ENCODE peak calls at places on chromosomes 16 and 17, in eight cellular contexts. A is suprapubic skin, X is uterus, S is WERI-Rb-1, E is HCT116, M is GM23248, Z is thoracic aorta, N is left ventricle myocardium inferior. G is an unnamed sample.

GRCh38 chr17:66906321-66907278 is 57.9 kb upstream of the CACNG4 start:
- DNase-seq in E (peak), N (peak), X (peak), A (peak), S (peak), M (peak), Z (no peak), G (peak)

GRCh38 chr17:77126519-77126918 is 14.2 kb upstream of the SEC14L1 start:
- DNase-seq in Z (no peak), A (no peak), X (no peak), M (no peak), N (no peak), S (no peak), E (no peak), G (no peak)

GRCh38 chr16:85894266-85894665 is 4.7 kb upstream of the IRF8 start:
- DNase-seq in E (peak), S (no peak), N (no peak), M (no peak), A (no peak), X (no peak), Z (no peak), G (no peak)

GRCh38 chr16:73176577-73177013 is 128.7 kb upstream of the ZFHX3 start:
- DNase-seq in S (no peak), N (no peak), E (peak), Z (no peak), A (no peak), M (peak), X (no peak), G (no peak)

GRCh38 chr17:28807925-28808641 is 34.5 kb downstream of the FAM222B start:
- DNase-seq in E (peak), X (no peak), A (no peak), N (no peak), S (no peak), M (peak), Z (no peak), G (peak)

GRCh38 chr17:19384723-19385391 is 2.1 kb downstream of the MFAP4 start:
- DNase-seq in S (no peak), M (peak), Z (no peak), X (peak), N (peak), E (no peak), A (peak), G (no peak)

GRCh38 chr16:4495766-4496165 is 19.6 kb downstream of the HMOX2 start:
- DNase-seq in A (no peak), Z (no peak), E (no peak), S (no peak), N (no peak), M (no peak), X (no peak), G (no peak)

GRCh38 chr17:49108318-49108717 is 24.3 kb upstream of the B4GALNT2 start:
- DNase-seq in Z (no peak), X (no peak), M (peak), N (no peak), S (no peak), A (no peak), E (no peak), G (peak)

GRCh38 chr17:55086635-55087058 is 118.1 kb downstream of the STXBP4 start:
- DNase-seq in A (no peak), Z (no peak), X (no peak), E (peak), S (no peak), M (peak), N (no peak), G (no peak)

GRCh38 chr16:74774223-74775139 is at the start of gene FA2H:
- DNase-seq in E (peak), N (peak), X (peak), S (peak), M (peak), A (peak), Z (no peak), G (peak)

GRCh38 chr17:83196973-83197880 is 117.8 kb downstream of the METRNL start:
- DNase-seq in A (peak), N (peak), M (peak), E (no peak), S (no peak), X (no peak), Z (peak), G (peak)

GRCh38 chr17:44203731-44204452 is 4.2 kb upstream of the ATXN7L3 start:
- DNase-seq in N (no peak), A (no peak), E (no peak), M (peak), S (peak), X (no peak), Z (no peak), G (peak)

GRCh38 chr16:74064120-74064735 is 232.4 kb upstream of the PSMD7 start:
- DNase-seq in M (peak), E (no peak), N (no peak), S (no peak), X (no peak), Z (no peak), A (no peak), G (no peak)

GRCh38 chr17:73901661-73902415 is 257.6 kb upstream of the SDK2 start:
- DNase-seq in S (no peak), N (peak), M (peak), Z (no peak), X (no peak), A (no peak), E (no peak), G (no peak)

GRCh38 chr16:65936096-65936495 is 430.4 kb upstream of the CDH5 start:
- DNase-seq in X (no peak), M (peak), Z (no peak), S (no peak), E (no peak), A (no peak), N (no peak), G (no peak)

GRCh38 chr16:66695474-66695934 is 1.0 kb downstream of the CMTM4 start:
- DNase-seq in N (no peak), X (no peak), A (no peak), S (no peak), E (no peak), Z (no peak), M (no peak), G (no peak)

GRCh38 chr17:266219-266618 is 84.8 kb upstream of the DOC2B start:
- DNase-seq in X (no peak), E (no peak), M (no peak), N (no peak), Z (no peak), S (peak), A (peak), G (peak)

GRCh38 chr17:82353484-82353883 is 5.6 kb upstream of the TEX19 start:
- DNase-seq in A (no peak), N (no peak), S (no peak), E (no peak), X (no peak), Z (no peak), M (no peak), G (no peak)

GRCh38 chr16:66651474-66651765 is 45.1 kb downstream of the CMTM4 start:
- DNase-seq in M (no peak), N (no peak), S (no peak), Z (no peak), A (peak), X (no peak), E (no peak), G (no peak)

GRCh38 chr16:78791011-78791410 is 691.6 kb downstream of the WWOX start:
- DNase-seq in M (no peak), X (no peak), E (no peak), Z (no peak), N (no peak), S (no peak), A (no peak), G (no peak)

GRCh38 chr16:88352261-88353200 is 30.2 kb upstream of the ZNF469 start:
- DNase-seq in E (no peak), M (peak), A (no peak), X (no peak), S (no peak), N (peak), Z (no peak), G (no peak)

DNA sequence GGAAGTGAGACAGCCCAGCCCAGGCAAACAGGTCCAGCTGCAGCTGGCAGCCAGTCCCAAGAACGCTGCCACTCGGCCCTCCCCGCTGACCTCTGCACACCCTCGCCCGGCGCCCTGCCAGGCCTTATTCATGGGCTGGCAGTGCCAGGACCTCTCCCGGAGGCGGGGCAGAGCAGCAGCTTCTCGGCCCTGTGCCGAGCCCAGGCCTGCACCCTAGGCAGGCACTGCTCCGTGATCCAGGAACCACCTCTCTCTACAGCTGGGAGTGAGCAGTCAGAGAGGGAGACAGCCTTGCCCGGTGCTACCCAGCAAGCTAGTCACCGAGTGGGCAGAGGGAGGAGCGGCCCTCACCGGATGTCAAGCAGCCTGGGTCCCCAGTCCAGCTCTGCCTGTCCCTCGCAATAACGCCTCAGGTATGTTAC is 79.9 kb upstream of the CBX4 start:
- DNase-seq in M (peak), E (no peak), N (peak), X (peak), Z (peak), S (no peak), A (no peak), G (no peak)
- H3K27ac ChIP-seq in M (no peak), E (peak), N (peak), X (no peak), Z (no peak), S (no peak), A (no peak), G (no peak)

DNA sequence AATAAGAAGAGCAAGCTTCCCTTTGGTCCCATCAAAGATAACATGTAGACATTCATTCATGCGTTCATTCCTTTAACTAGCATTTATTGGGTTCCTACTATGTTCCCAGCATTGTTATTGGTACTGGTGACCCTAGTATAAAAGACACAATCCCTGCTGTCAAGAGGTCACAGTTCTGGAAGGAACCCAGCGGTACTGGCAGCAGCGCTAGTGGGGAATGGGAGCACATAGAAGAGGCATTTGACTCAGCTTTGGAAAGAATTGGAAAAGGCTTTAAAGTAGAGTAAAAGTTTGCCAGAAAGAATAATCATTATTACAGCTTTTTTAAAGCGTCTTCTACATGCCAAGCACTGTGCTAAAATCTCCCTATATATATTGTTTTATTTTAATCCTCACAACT is 41.7 kb upstream of the NF1 start:
- DNase-seq in N (no peak), S (no peak), E (no peak), A (no peak), M (no peak), X (no peak), Z (no peak), G (no peak)
- H3K27ac ChIP-seq in N (no peak), S (no peak), E (no peak), A (no peak), M (no peak), X (no peak), Z (no peak), G (peak)

DNA sequence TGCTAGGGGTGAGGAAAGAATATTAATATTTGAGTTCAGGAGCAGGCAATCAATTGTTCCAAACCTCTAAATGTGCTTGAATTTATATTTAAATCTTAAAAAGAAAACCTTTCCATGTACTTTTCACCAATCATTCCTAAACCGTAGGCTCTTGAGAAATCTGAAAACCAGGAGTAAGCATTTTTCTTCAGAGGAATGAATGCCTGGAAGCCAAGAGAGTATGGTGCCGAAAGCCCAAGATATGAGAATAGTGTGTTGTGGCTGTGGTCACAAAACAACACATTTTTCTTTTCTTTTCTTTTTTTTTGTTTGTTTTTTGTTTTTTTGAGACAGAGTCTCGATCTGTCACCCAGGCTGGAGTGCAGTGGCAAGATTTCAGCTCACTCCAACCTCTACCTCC is 37.6 kb downstream of the TEX2 start:
- DNase-seq in M (no peak), X (no peak), S (no peak), Z (no peak), A (no peak), E (no peak), N (no peak), G (no peak)
- H3K27ac ChIP-seq in M (no peak), X (no peak), S (peak), Z (no peak), A (no peak), E (no peak), N (no peak), G (no peak)

GRCh38 chr16:57615813-57616212 is 12.6 kb upstream of the ADGRG1 start:
- DNase-seq in N (no peak), Z (no peak), E (no peak), S (no peak), A (peak), X (no peak), M (no peak), G (no peak)

GRCh38 chr16:57611184-57611583 is 17.2 kb upstream of the ADGRG1 start:
- DNase-seq in N (no peak), S (no peak), M (peak), Z (no peak), X (no peak), E (no peak), A (no peak), G (peak)

GRCh38 chr16:57612494-57612893 is 15.9 kb upstream of the ADGRG1 start:
- DNase-seq in N (no peak), E (no peak), X (no peak), S (no peak), Z (no peak), A (no peak), M (no peak), G (no peak)

GRCh38 chr16:57614546-57615343 is 13.7 kb upstream of the ADGRG1 start:
- DNase-seq in N (no peak), E (no peak), M (no peak), X (no peak), Z (no peak), S (no peak), A (peak), G (no peak)

GRCh38 chr16:57613514-57613913 is 14.9 kb upstream of the ADGRG1 start:
- DNase-seq in X (no peak), Z (no peak), N (no peak), E (no peak), S (no peak), M (no peak), A (no peak), G (no peak)
- H3K27ac ChIP-seq in X (no peak), Z (no peak), N (no peak), E (no peak), S (no peak), M (no peak), A (no peak), G (no peak)

DNA sequence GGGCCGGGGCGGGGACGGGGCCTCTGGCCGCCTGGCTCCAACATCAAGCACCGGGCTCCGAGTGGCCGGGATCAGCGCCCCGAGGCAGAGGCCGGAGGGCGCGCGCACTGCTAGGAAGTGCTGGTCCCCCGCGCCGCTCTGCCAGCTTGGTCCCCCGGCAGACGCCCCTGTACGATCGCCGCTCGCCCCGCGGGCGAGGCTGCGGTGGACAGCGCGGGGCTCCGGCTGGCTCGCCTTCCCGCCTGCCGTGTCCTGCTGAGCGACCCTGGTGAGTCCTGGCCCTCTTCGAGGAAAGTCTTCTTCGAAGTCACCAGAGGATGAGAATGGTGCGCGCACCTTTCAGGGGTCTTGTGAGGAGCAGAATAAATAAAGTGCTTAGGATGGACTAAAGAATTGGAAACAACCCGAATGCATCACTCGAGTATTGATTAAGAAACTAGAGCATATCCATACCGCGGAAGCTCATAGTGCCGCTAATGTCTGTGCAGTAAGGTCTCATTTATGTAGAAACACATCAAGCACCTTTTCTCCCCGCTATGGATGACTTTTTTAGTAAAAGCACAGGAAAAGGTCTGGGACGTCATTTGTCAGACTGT is 389 bp downstream of the ZNF213 start:
- DNase-seq in S (no peak), E (no peak), X (no peak), Z (no peak), M (no peak), N (no peak), A (no peak), G (peak)
- H3K27ac ChIP-seq in S (peak), E (peak), X (peak), Z (peak), M (peak), N (peak), A (peak), G (peak)

GRCh38 chr16:71658771-71659170 is 32.8 kb downstream of the MARVELD3 start:
- DNase-seq in M (no peak), S (no peak), A (no peak), X (no peak), Z (no peak), E (no peak), N (no peak), G (no peak)
- H3K27ac ChIP-seq in M (no peak), S (no peak), A (no peak), X (no peak), Z (no peak), E (no peak), N (no peak), G (no peak)

GRCh38 chr17:39695089-39695474 is 4.8 kb upstream of the ERBB2 start:
- DNase-seq in X (no peak), M (no peak), N (no peak), S (no peak), A (no peak), E (no peak), Z (no peak), G (no peak)
- H3K27ac ChIP-seq in X (no peak), M (no peak), N (no peak), S (no peak), A (no peak), E (no peak), Z (no peak), G (no peak)

DNA sequence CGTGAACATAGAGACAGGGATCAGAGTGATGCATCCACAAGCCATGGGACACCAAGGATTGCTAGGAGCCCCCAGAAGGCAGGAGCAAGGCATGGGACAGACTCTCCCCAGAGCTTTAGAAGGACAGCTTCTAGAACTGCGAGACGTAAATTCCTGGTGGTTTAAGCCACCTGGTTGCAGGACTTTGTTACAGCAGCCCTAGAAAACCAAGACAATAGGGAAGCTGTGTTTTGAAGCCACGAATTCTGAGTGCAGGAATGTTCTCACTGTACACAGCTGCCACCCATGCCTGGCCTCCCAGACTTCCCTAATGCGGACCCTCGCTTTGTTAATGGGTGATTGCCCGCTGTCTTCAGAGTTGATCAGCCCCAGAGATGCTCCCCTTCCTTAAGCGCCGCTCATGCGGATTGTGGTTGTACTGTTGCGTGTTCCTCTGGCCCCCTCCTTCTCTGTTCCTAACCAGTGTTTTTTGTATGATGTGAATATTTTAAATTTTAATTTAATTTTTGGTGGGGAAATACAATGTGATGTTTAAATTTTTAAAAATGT is 177.1 kb downstream of the MSI2 start:
- DNase-seq in S (no peak), Z (no peak), N (no peak), A (no peak), E (no peak), M (no peak), X (no peak), G (no peak)
- H3K27ac ChIP-seq in S (no peak), Z (no peak), N (no peak), A (no peak), E (no peak), M (no peak), X (no peak), G (no peak)

G was measured in SJSA1.